ENCODE peak calls at places on chromosomes 3 and 15, in four cellular contexts. L, Q, U and J are unnamed samples.

GRCh38 chr3:45575491-45575923 is 19.0 kb upstream of the LIMD1 start:
- DNase-seq in L (no peak), Q (no peak), U (peak), J (no peak)

GRCh38 chr3:141414800-141415462 is 46.6 kb downstream of the ZBTB38 start:
- DNase-seq in L (peak), Q (no peak), U (no peak), J (no peak)

GRCh38 chr15:95932676-95933075 is 397.8 kb upstream of the NR2F2 start:
- DNase-seq in L (peak), Q (no peak), U (peak), J (peak)

GRCh38 chr3:12991861-12992281 is 81.4 kb downstream of the IQSEC1 start:
- DNase-seq in L (no peak), Q (no peak), U (no peak), J (no peak)

GRCh38 chr3:101036676-101037075 is 43.5 kb upstream of the ABI3BP start:
- DNase-seq in L (peak), Q (no peak), U (peak), J (no peak)

GRCh38 chr3:69189487-69189886 is 67.1 kb upstream of the LMOD3 start:
- DNase-seq in L (no peak), Q (no peak), U (no peak), J (no peak)

GRCh38 chr3:169400874-169401273 is 262.6 kb downstream of the MECOM start:
- DNase-seq in L (no peak), Q (no peak), U (no peak), J (no peak)

GRCh38 chr3:188744166-188744565 is 427.6 kb upstream of the TPRG1 start:
- DNase-seq in L (no peak), Q (no peak), U (no peak), J (no peak)

GRCh38 chr3:49132437-49133225 is at the start of gene LAMB2:
- DNase-seq in L (peak), Q (peak), U (peak), J (peak)

GRCh38 chr15:34855893-34856292 is 60.5 kb upstream of the ACTC1 start:
- DNase-seq in L (peak), Q (peak), U (peak), J (no peak)

GRCh38 chr15:67458449-67458848 is 62.5 kb upstream of the C15orf61 start:
- DNase-seq in L (peak), Q (no peak), U (peak), J (no peak)

GRCh38 chr3:76044601-76045600 is 259.6 kb upstream of the ZNF717 start:
- DNase-seq in L (peak), Q (peak), U (peak), J (no peak)

GRCh38 chr3:150238043-150238802 is 169.9 kb upstream of the TSC22D2 start:
- DNase-seq in L (no peak), Q (no peak), U (no peak), J (no peak)

GRCh38 chr3:174659516-174659915 is 199.6 kb upstream of the NAALADL2 start:
- DNase-seq in L (no peak), Q (no peak), U (no peak), J (no peak)

GRCh38 chr15:25541228-25541627 is 102.4 kb upstream of the UBE3A start:
- DNase-seq in L (no peak), Q (no peak), U (no peak), J (no peak)

GRCh38 chr3:55621026-55621422 is 133.9 kb upstream of the WNT5A start:
- DNase-seq in L (no peak), Q (no peak), U (no peak), J (no peak)

GRCh38 chr15:92677998-92678397 is 22.4 kb upstream of the FAM174B start:
- DNase-seq in L (no peak), Q (no peak), U (no peak), J (no peak)

GRCh38 chr15:27412413-27412812 is 441.4 kb downstream of the GABRG3 start:
- DNase-seq in L (no peak), Q (no peak), U (no peak), J (no peak)

GRCh38 chr3:13623101-13623654 is 74.3 kb downstream of the FBLN2 start:
- DNase-seq in L (peak), Q (no peak), U (no peak), J (no peak)

GRCh38 chr3:16402451-16402850 is 111.0 kb downstream of the RFTN1 start:
- DNase-seq in L (peak), Q (no peak), U (peak), J (no peak)

GRCh38 chr3:42701371-42702065 is 1.1 kb downstream of the HHATL start:
- DNase-seq in L (no peak), Q (peak), U (peak), J (no peak)

GRCh38 chr3:26621891-26622633 is 510 bp upstream of the LRRC3B start:
- DNase-seq in L (no peak), Q (no peak), U (no peak), J (no peak)

GRCh38 chr15:69141286-69141701 is 19.1 kb upstream of the GLCE start:
- DNase-seq in L (peak), Q (no peak), U (no peak), J (no peak)

GRCh38 chr3:128537091-128537703 is 44.2 kb upstream of the GATA2 start:
- DNase-seq in L (no peak), Q (no peak), U (no peak), J (no peak)

GRCh38 chr15:30905821-30906220 is 2.1 kb downstream of the FAN1 start:
- DNase-seq in L (peak), Q (no peak), U (peak), J (no peak)

GRCh38 chr15:70318594-70318993 is 220.9 kb upstream of the TLE3 start:
- DNase-seq in L (no peak), Q (no peak), U (peak), J (no peak)

GRCh38 chr3:87082806-87083440 is 92.0 kb upstream of the VGLL3 start:
- DNase-seq in L (peak), Q (no peak), U (peak), J (peak)

GRCh38 chr3:197398301-197398878 is 100.0 kb upstream of the DLG1 start:
- DNase-seq in L (no peak), Q (no peak), U (no peak), J (no peak)

GRCh38 chr3:60010778-60011177 is 961.0 kb upstream of the CFAP20DC start:
- DNase-seq in L (no peak), Q (no peak), U (no peak), J (no peak)
- H3K4me3 ChIP-seq in L (no peak), Q (no peak), U (no peak), J (no peak)

DNA sequence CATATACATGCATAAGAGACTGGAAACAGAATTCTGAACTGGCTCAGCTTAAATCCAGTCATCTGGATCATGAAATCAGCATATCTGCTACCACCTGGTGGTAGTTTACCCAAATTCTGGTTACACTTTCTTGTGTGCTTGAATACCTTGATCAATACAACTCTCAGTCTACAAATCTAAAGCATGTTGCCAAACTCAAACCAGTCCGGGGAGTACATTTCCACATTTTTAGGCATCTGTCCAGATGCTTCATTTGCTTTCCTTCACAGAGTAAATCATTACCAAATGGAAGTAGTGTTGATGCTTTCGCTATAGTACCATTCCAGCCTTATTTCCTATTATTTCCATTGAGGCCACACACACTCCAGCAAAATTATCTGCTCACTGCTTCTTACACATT is 126.4 kb downstream of the P2RY1 start:
- DNase-seq in L (peak), Q (no peak), U (peak), J (no peak)
- TF ChIP-seq CTCF in L (no peak), Q (no peak), U (peak), J (peak)

GRCh38 chr3:57163751-57164150 is 1.4 kb downstream of the IL17RD start:
- DNase-seq in L (no peak), Q (no peak), U (peak), J (no peak)
- H3K4me3 ChIP-seq in L (no peak), Q (peak), U (peak), J (no peak)

GRCh38 chr3:182138388-182138787 is 426.7 kb downstream of the SOX2 start:
- DNase-seq in L (no peak), Q (no peak), U (no peak), J (no peak)

GRCh38 chr3:182142928-182143327 is 431.2 kb downstream of the SOX2 start:
- DNase-seq in L (no peak), Q (no peak), U (no peak), J (no peak)

GRCh38 chr3:182143903-182144302 is 432.2 kb downstream of the SOX2 start:
- DNase-seq in L (no peak), Q (no peak), U (no peak), J (no peak)

GRCh38 chr3:182136008-182136910 is 424.5 kb downstream of the SOX2 start:
- DNase-seq in L (no peak), Q (no peak), U (no peak), J (no peak)

GRCh38 chr3:182139627-182140357 is 428.1 kb downstream of the SOX2 start:
- DNase-seq in L (no peak), Q (no peak), U (no peak), J (no peak)
- TF ChIP-seq CTCF in L (no peak), Q (no peak), U (no peak), J (no peak)